ENCODE peak calls at places on chromosomes 6 and 20, in seven cellular contexts. L is CD8-positive, alpha-beta memory T cell; H is uterus; C is brain microvascular endothelial cell; J is mesendoderm; A is SJSA1; M is OCI-LY7. X is an unnamed sample.

GRCh38 chr6:34392497-34393190 is at the start of gene NUDT3:
- DNase-seq in L (peak; percentile 96), A (peak; percentile 99), C (peak; percentile 86), H (peak; percentile 94), M (peak; percentile 98), J (peak; percentile 95), X (peak; percentile 96)

GRCh38 chr6:150633466-150633795 is 33.7 kb downstream of the PLEKHG1 start:
- DNase-seq in J (no peak), C (no peak), L (no peak), M (no peak), H (no peak), A (no peak), X (no peak)

GRCh38 chr20:37042986-37043972 is 52.5 kb downstream of the RBL1 start:
- DNase-seq in L (peak; percentile 57), J (no peak), A (no peak), H (no peak), M (peak; percentile 36), C (no peak), X (no peak)

GRCh38 chr6:142867355-142867801 is 77.6 kb downstream of the HIVEP2 start:
- DNase-seq in L (no peak), A (no peak), H (no peak), J (no peak), C (no peak), M (no peak), X (no peak)

GRCh38 chr20:43736588-43737091 is 9.8 kb upstream of the GTSF1L start:
- DNase-seq in L (no peak), A (no peak), J (peak; percentile 94), C (no peak), M (peak; percentile 51), H (no peak), X (no peak)

GRCh38 chr6:36856277-36856676 is 17.0 kb upstream of the CPNE5 start:
- DNase-seq in A (no peak), C (no peak), H (no peak), J (no peak), M (no peak), L (no peak), X (no peak)

GRCh38 chr6:118810420-118811027 is 83.4 kb upstream of the ASF1A start:
- DNase-seq in J (no peak), A (no peak), C (no peak), H (no peak), M (peak; percentile 50), L (peak; percentile 88), X (no peak)

GRCh38 chr20:10412591-10413408 is 21.2 kb downstream of the MKKS start:
- DNase-seq in L (no peak), C (peak; percentile 3), H (no peak), A (no peak), J (peak; percentile 74), M (no peak), X (no peak)

GRCh38 chr20:4913147-4913546 is 88.2 kb downstream of the SLC23A2 start:
- DNase-seq in C (no peak), A (no peak), L (no peak), J (no peak), M (no peak), H (no peak), X (no peak)

GRCh38 chr6:16320533-16321340 is 82.3 kb downstream of the GMPR start:
- DNase-seq in M (no peak), H (peak; percentile 73), C (no peak), J (no peak), L (no peak), A (no peak), X (peak; percentile 58)

GRCh38 chr6:16322666-16323312 is 84.4 kb downstream of the GMPR start:
- DNase-seq in A (peak; percentile 21), H (peak; percentile 78), J (peak; percentile 87), L (peak; percentile 90), M (peak; percentile 55), C (peak; percentile 90), X (peak; percentile 80)

GRCh38 chr6:16321826-16322225 is 83.4 kb downstream of the GMPR start:
- DNase-seq in L (no peak), J (no peak), M (no peak), A (no peak), C (no peak), H (no peak), X (no peak)

GRCh38 chr6:16319813-16320532 is 81.6 kb downstream of the GMPR start:
- DNase-seq in M (no peak), J (peak; percentile 84), A (peak; percentile 94), H (peak; percentile 78), L (peak; percentile 85), C (peak; percentile 96), X (peak; percentile 74)

GRCh38 chr6:16321341-16321710 is 82.9 kb downstream of the GMPR start:
- DNase-seq in M (no peak), L (no peak), C (no peak), J (no peak), H (no peak), A (no peak), X (no peak)
- H3K27ac ChIP-seq in M (no peak overlapping the region), L (peak overlapping the region; percentile 78), C (no peak overlapping the region), J (no peak overlapping the region), H (peak overlapping the region; percentile 79), A (no peak overlapping the region), X (no peak overlapping the region)

GRCh38 chr20:48718914-48719578 is 108.8 kb downstream of the PREX1 start:
- DNase-seq in J (no peak), A (no peak), C (no peak), H (no peak), L (peak; percentile 81), M (peak; percentile 51), X (no peak)
- H3K36me3 ChIP-seq in J (peaks cover 4% of the 10 kb centered on the region), A (peaks cover 3% of the 10 kb centered on the region), C (no peaks in the 10 kb centered on the region), H (no peaks in the 10 kb centered on the region), L (peaks cover 3% of the 10 kb centered on the region), M (no peaks in the 10 kb centered on the region), X (no peaks in the 10 kb centered on the region)

GRCh38 chr6:22147469-22147815 is 149.4 kb downstream of the PRL start:
- DNase-seq in L (no peak), A (peak; percentile 13), C (no peak), M (no peak), J (no peak), H (no peak), X (no peak)
- H3K4me3 ChIP-seq in L (no peak overlapping the region), A (no peak overlapping the region), C (no peak overlapping the region), M (no peak overlapping the region), J (no peak overlapping the region), H (no peak overlapping the region), X (no peak overlapping the region)

DNA sequence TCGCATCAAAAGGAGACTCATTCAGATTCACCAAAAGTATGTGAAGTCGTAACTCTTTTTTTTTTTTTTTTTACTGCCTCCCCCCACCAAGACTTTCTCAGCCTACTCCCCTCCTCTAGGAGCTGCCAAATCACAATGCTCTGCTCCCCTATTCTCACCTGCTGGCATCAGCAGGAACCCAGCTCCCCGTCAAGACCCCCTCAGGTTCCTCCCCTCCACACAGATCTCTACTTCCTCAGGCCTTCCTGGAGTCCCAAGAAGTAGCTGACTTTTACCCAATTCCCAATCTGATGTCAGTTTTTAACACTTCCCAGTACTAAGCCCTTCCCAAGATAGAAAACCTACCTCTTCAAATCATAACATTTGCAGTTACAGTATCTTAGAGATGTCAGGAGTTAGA is 39.3 kb downstream of the ARHGAP18 start:
- DNase-seq in M (no peak), J (no peak), H (no peak), A (no peak), L (no peak), C (no peak), X (no peak)
- H3K27ac ChIP-seq in M (no peak overlapping the region), J (no peak overlapping the region), H (no peak overlapping the region), A (no peak overlapping the region), L (no peak overlapping the region), C (no peak overlapping the region), X (no peak overlapping the region)

GRCh38 chr6:28153546-28153945 is 11.9 kb downstream of the ZKSCAN8 start:
- DNase-seq in M (no peak), L (no peak), C (no peak), J (no peak), A (no peak), H (no peak), X (no peak)
- H3K36me3 ChIP-seq in M (peaks cover 95% of the 10 kb centered on the region), L (peaks cover 40% of the 10 kb centered on the region), C (peaks cover 76% of the 10 kb centered on the region), J (peaks cover 21% of the 10 kb centered on the region), A (peaks cover 92% of the 10 kb centered on the region), H (no peaks in the 10 kb centered on the region), X (peaks cover 92% of the 10 kb centered on the region)

DNA sequence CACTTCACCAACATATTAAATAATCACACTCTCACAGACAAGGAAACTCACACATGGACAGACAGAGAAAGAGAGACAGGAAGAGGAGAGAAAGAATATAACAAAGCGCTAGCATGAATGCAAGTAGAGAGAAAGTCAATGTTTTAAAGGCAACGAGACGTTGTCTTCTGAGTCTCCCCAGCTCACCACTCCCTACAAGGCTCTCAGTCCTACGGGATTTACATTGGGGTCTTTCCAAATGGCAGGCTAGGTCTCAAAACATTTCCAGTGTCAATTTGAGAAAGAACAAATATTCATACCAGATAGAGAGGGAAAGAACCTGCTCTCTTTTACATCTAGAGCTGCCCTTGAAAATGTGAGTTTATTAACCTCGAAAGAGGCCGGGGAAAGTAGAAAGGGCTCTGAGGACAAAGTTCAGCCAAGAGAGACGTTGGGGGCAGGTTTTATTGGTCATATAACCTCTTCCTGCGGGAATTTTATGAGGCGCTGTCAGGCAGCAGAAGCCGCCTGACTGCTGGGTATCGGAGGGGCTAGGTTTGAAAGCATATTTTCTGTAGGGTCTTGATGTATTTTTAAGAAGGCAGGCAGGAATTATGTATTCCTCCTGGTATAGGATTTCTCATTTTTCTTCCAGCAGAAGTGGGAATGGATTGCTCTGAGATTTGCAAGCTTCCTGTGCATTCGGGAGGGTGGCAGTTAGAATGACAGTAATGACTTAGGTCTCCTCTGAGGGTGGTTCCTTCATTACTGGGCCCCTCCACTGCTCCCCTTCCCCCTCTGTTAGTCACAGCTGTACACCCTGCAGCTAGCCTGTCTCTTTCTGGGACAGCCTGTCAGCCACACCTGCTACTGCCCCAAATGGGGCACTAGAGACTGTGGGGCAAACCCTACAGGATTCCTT is 34.4 kb upstream of the KIF16B start:
- DNase-seq in H (no peak), M (no peak), L (no peak), A (no peak), J (no peak), C (no peak), X (no peak)
- H3K4me3 ChIP-seq in H (no peak overlapping the region), M (no peak overlapping the region), L (no peak overlapping the region), A (no peak overlapping the region), J (no peak overlapping the region), C (no peak overlapping the region), X (no peak overlapping the region)